ENCODE peak calls at places on chromosomes 1 and 21, in nine cellular contexts. O is IMR-90, Z is Panc1, J is transverse colon, K is endothelial cell of umbilical vein, V is mammary epithelial cell, Y is A549, D is sigmoid colon, S is upper lobe of right lung. H is an unnamed sample.

GRCh38 chr1:232018512-232019340 is 392.1 kb downstream of the DISC1 start:
- DNase-seq in O (no peak), Z (no peak), J (no peak), K (no peak), V (no peak), Y (no peak), D (no peak), S (no peak), H (no peak)

GRCh38 chr1:28668956-28669719 is 554 bp downstream of the GMEB1 start:
- DNase-seq in O (peak; percentile 33), Z (no peak), J (peak; percentile 38), K (peak; percentile 56), V (no peak), Y (peak; percentile 38), D (peak; percentile 77), S (peak; percentile 88), H (peak; percentile 36)

GRCh38 chr1:186482661-186483255 is 21.8 kb upstream of the PDC start:
- DNase-seq in O (peak; percentile 75), Z (peak; percentile 51), J (peak; percentile 25), K (peak; percentile 90), V (peak; percentile 53), Y (peak; percentile 77), D (peak; percentile 67), S (no peak), H (peak; percentile 71)

GRCh38 chr1:226881515-226882185 is 11.2 kb downstream of the PSEN2 start:
- DNase-seq in O (no peak), Z (no peak), J (no peak), K (no peak), V (no peak), Y (no peak), D (no peak), S (no peak), H (no peak)

GRCh38 chr1:110872745-110873435 is at the start of gene CD53:
- DNase-seq in O (no peak), Z (no peak), J (peak; percentile 37), K (no peak), V (no peak), Y (no peak), D (no peak), S (no peak), H (no peak)

GRCh38 chr1:205986291-205986690 is 16.9 kb downstream of the RAB7B start:
- DNase-seq in O (no peak), Z (no peak), J (no peak), K (no peak), V (no peak), Y (peak; percentile 23), D (no peak), S (no peak), H (no peak)

GRCh38 chr1:159959451-159959850 is 5.4 kb upstream of the SLAMF9 start:
- DNase-seq in O (no peak), Z (no peak), J (no peak), K (no peak), V (peak; percentile 74), Y (no peak), D (no peak), S (no peak), H (peak; percentile 93)

GRCh38 chr1:63198921-63199530 is 123.3 kb upstream of the FOXD3 start:
- DNase-seq in O (no peak), Z (no peak), J (no peak), K (no peak), V (no peak), Y (no peak), D (no peak), S (no peak), H (no peak)

GRCh38 chr1:59522925-59523505 is 226.1 kb downstream of the FGGY start:
- DNase-seq in O (no peak), Z (no peak), J (peak; percentile 44), K (no peak), V (no peak), Y (no peak), D (no peak), S (no peak), H (no peak)

GRCh38 chr1:244712669-244713068 is 59.7 kb downstream of the DESI2 start:
- DNase-seq in O (no peak), Z (no peak), J (no peak), K (no peak), V (no peak), Y (no peak), D (no peak), S (no peak), H (no peak)

GRCh38 chr21:33767960-33768359 is 125.7 kb downstream of the ITSN1 start:
- DNase-seq in O (no peak), Z (no peak), J (no peak), K (no peak), V (no peak), Y (no peak), D (no peak), S (no peak), H (no peak)

GRCh38 chr1:246269466-246269865 is 237.6 kb downstream of the SMYD3 start:
- DNase-seq in O (no peak), Z (no peak), J (no peak), K (no peak), V (no peak), Y (no peak), D (no peak), S (no peak), H (no peak)

GRCh38 chr1:147475488-147475887 is 65.8 kb upstream of the BCL9 start:
- DNase-seq in O (no peak), Z (no peak), J (no peak), K (no peak), V (no peak), Y (no peak), D (no peak), S (no peak), H (no peak)

GRCh38 chr1:147472953-147473734 is 68.2 kb upstream of the BCL9 start:
- DNase-seq in O (peak; percentile 20), Z (no peak), J (no peak), K (no peak), V (no peak), Y (no peak), D (no peak), S (no peak), H (no peak)

GRCh38 chr1:147473735-147474049 is 67.6 kb upstream of the BCL9 start:
- DNase-seq in O (no peak), Z (no peak), J (no peak), K (no peak), V (no peak), Y (no peak), D (no peak), S (no peak), H (no peak)

GRCh38 chr1:147470079-147470478 is 71.2 kb upstream of the BCL9 start:
- DNase-seq in O (no peak), Z (no peak), J (no peak), K (no peak), V (no peak), Y (no peak), D (no peak), S (no peak), H (no peak)

GRCh38 chr1:147472489-147472888 is 68.8 kb upstream of the BCL9 start:
- DNase-seq in O (no peak), Z (no peak), J (no peak), K (no peak), V (no peak), Y (no peak), D (no peak), S (no peak), H (no peak)
- H3K4me3 ChIP-seq in O (no peak overlapping the region), Z (no peak overlapping the region), J (no peak overlapping the region), K (no peak overlapping the region), V (no peak overlapping the region), Y (no peak overlapping the region), D (no peak overlapping the region), S (no peak overlapping the region), H (no peak overlapping the region)

GRCh38 chr1:11720033-11720376 is 15.9 kb upstream of the AGTRAP start:
- DNase-seq in O (no peak), Z (no peak), J (no peak), K (no peak), V (no peak), Y (no peak), D (no peak), S (no peak), H (no peak)
- TF ChIP-seq CTCF in O (no peak), Z (no peak), J (peak; percentile 4), K (no peak), V (no peak), Y (no peak), D (no peak), S (no peak), H (no peak)

GRCh38 chr1:84756455-84757082 is 66.3 kb upstream of the SSX2IP start:
- DNase-seq in O (peak; percentile 19), Z (no peak), J (no peak), K (no peak), V (no peak), Y (no peak), D (no peak), S (no peak), H (no peak)

GRCh38 chr1:84757301-84757700 is 67.0 kb upstream of the SSX2IP start:
- DNase-seq in O (no peak), Z (no peak), J (no peak), K (no peak), V (no peak), Y (no peak), D (no peak), S (no peak), H (no peak)

GRCh38 chr1:84759756-84760155 is 69.5 kb upstream of the SSX2IP start:
- DNase-seq in O (no peak), Z (no peak), J (no peak), K (no peak), V (no peak), Y (no peak), D (no peak), S (no peak), H (no peak)

GRCh38 chr1:84762664-84763063 is 72.4 kb upstream of the SSX2IP start:
- DNase-seq in O (no peak), Z (no peak), J (no peak), K (no peak), V (no peak), Y (no peak), D (no peak), S (no peak), H (no peak)

DNA sequence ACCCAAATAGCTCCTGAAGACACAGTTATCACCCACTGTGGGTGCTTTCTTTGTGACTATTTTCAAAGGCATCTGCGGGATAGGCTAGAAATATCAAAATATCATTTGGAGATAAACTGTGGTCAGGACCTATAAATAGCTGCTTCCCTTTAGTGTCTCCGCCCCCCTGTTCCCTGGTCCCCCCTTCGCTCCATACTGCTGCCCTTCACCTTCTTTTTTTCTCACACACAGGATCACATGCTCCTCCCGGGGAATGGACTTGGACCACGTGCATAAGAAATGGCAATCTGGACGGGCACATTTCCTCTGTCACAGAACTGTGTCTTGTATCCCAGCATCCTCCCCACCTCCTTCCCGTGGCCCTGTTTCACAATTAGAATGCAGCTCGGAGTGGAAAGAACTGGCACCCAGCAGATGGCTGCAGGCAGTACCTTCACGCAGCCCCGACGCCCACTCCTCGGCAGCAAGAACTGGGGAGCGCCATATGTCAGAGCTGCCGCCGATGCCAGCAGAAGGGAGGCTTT is 68.8 kb upstream of the SSX2IP start:
- DNase-seq in O (peak; percentile 53), Z (no peak), J (no peak), K (no peak), V (no peak), Y (no peak), D (no peak), S (peak; percentile 70), H (no peak)
- H3K4me3 ChIP-seq in O (no peak overlapping the region), Z (no peak overlapping the region), J (no peak overlapping the region), K (no peak overlapping the region), V (no peak overlapping the region), Y (no peak overlapping the region), D (no peak overlapping the region), S (peak overlapping the region; percentile 4), H (no peak overlapping the region)

DNA sequence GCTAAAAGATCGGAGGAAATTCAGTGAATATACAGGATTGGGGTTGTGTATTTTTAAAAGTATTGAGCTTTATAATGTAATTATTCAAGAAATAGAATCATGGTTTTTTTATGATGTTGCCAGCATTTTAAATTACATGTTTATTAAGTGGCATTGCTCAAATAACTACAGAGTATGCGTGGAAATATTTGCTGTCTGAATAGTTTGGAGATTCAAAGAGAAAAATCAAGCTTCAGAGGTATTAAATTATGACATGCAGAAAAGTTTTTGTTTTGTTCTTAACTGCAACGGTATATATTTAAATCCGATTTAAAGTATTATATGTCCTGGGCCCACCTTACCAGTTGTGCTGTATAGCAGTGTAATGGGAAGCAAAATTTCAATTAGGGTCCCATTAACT is 859.7 kb downstream of the USP25 start:
- DNase-seq in O (no peak), Z (no peak), J (no peak), K (no peak), V (no peak), Y (no peak), D (no peak), S (no peak), H (no peak)
- TF ChIP-seq CTCF in O (no peak), Z (no peak), J (no peak), K (no peak), V (no peak), Y (no peak), D (no peak), S (no peak), H (no peak)